ENCODE peak calls at places on chromosomes 11 and 22, in five cellular contexts. C is SK-N-SH, Y is A549, W is HCT116, R is HepG2. K is an unnamed sample.

GRCh38 chr11:128784059-128784804 is 82.9 kb downstream of the KCNJ1 start:
- DNase-seq in C (no peak), Y (no peak), W (no peak), R (no peak), K (no peak)

GRCh38 chr11:20089796-20090653 is 70.2 kb downstream of the DBX1 start:
- DNase-seq in C (no peak), Y (no peak), W (no peak), R (peak; percentile 32), K (peak; percentile 55)

GRCh38 chr11:44865866-44866272 is 84.8 kb downstream of the TP53I11 start:
- DNase-seq in C (peak; percentile 57), Y (no peak), W (no peak), R (no peak), K (no peak)

GRCh38 chr11:22466809-22467208 is 128.6 kb downstream of the SLC17A6 start:
- DNase-seq in C (no peak), Y (no peak), W (peak; percentile 13), R (no peak), K (no peak)

GRCh38 chr11:64900263-64900678 is 16.7 kb downstream of the ATG2A start:
- DNase-seq in C (no peak), Y (peak; percentile 59), W (no peak), R (no peak), K (no peak)

GRCh38 chr22:29665486-29665885 is 54.3 kb upstream of the CABP7 start:
- DNase-seq in C (no peak), Y (no peak), W (no peak), R (no peak), K (no peak)

GRCh38 chr11:9714540-9714939 is 50.7 kb downstream of the SWAP70 start:
- DNase-seq in C (no peak), Y (no peak), W (no peak), R (no peak), K (no peak)

GRCh38 chr11:8899119-8899753 is 11.8 kb upstream of the AKIP1 start:
- DNase-seq in C (no peak), Y (no peak), W (no peak), R (no peak), K (no peak)

GRCh38 chr11:68273056-68273738 is 1.4 kb upstream of the C11orf24 start:
- DNase-seq in C (no peak), Y (no peak), W (no peak), R (no peak), K (no peak)

GRCh38 chr22:45317551-45318167 is 7.9 kb downstream of the FAM118A start:
- DNase-seq in C (peak; percentile 70), Y (no peak), W (no peak), R (no peak), K (no peak)

GRCh38 chr11:70078796-70079616 is 889 bp downstream of the ANO1 start:
- DNase-seq in C (peak; percentile 59), Y (no peak), W (no peak), R (no peak), K (no peak)

GRCh38 chr11:27282806-27283205 is 80.2 kb downstream of the CCDC34 start:
- DNase-seq in C (no peak), Y (no peak), W (no peak), R (no peak), K (no peak)

GRCh38 chr11:495537-495931 is 11.5 kb downstream of the RNH1 start:
- DNase-seq in C (no peak), Y (no peak), W (no peak), R (no peak), K (no peak)

GRCh38 chr11:89175796-89176195 is 1.9 kb upstream of the TYR start:
- DNase-seq in C (no peak), Y (no peak), W (no peak), R (no peak), K (no peak)

GRCh38 chr11:86978247-86978646 is 23.1 kb upstream of the FZD4 start:
- DNase-seq in C (no peak), Y (no peak), W (no peak), R (no peak), K (no peak)

DNA sequence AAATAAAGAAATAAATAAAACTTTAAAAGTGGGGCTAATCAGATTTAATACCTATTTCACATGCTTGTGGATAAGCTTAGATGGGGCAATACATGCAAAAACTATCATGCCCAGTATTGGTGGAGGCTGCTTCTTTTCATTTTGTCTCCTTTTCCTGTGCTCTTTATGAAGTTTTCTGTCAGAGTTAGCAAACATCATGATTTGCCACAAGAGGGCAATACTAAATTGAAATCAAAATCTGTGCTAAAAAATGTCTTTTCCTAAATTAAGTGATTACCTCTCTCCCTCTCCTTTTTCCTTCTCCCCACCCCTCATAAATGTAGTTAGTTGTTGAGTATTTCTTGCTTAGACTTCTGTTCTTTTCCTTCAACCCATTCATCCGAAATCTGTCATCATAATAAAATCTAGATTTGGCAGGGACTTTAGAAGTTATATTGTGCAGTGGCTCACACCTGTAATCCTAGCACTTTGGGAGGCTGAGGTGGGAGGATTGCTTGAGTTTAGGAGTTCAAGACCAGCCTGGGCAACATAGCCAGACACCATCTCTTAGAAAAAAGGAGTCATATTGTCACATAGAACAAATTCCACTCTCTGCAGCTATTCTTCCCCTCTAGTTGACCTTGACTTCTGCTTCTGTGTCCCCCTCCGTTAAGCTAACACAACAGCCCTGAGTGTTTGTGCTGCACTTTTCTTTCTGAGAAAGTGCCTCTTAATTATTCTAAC is 4.7 kb upstream of the ARHGAP42 start:
- DNase-seq in C (no peak), Y (no peak), W (peak; percentile 21), R (no peak), K (no peak)
- TF ChIP-seq REST in C (no peak), Y (no peak), W (no peak), R (no peak), K (no peak)

GRCh38 chr11:120384476-120384875 is 48.3 kb downstream of the ARHGEF12 start:
- DNase-seq in C (peak; percentile 69), Y (no peak), W (no peak), R (no peak), K (no peak)

GRCh38 chr11:120383518-120384155 is 47.4 kb downstream of the ARHGEF12 start:
- DNase-seq in C (no peak), Y (no peak), W (no peak), R (no peak), K (no peak)

GRCh38 chr11:120385690-120386089 is 49.5 kb downstream of the ARHGEF12 start:
- DNase-seq in C (no peak), Y (no peak), W (no peak), R (no peak), K (no peak)

GRCh38 chr11:120386318-120386717 is 50.1 kb downstream of the ARHGEF12 start:
- DNase-seq in C (no peak), Y (no peak), W (no peak), R (no peak), K (no peak)

GRCh38 chr11:120385110-120385509 is 48.9 kb downstream of the ARHGEF12 start:
- DNase-seq in C (peak; percentile 25), Y (no peak), W (no peak), R (no peak), K (peak; percentile 44)
- TF ChIP-seq REST in C (no peak), Y (no peak), W (no peak), R (no peak), K (no peak)

DNA sequence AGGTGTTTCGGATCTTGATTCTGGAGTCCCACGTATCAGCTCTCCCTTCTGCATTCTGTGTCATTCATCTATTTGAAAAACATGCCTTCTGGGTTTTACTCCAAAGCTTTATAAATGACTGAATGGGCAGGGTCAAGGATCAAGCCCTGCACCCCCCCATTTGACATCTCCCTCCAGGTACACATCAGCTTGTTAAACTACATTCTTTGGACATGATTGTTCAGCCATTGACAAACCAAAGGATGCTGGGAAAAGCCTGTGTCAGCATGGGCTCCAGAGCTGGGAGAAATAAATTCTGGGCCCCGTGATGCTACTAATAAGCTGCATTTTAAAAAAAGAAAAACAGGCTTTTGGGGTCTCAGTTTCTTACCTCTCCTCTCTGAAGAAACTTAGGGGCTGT is 103.7 kb downstream of the DSCAML1 start:
- DNase-seq in C (no peak), Y (no peak), W (no peak), R (no peak), K (no peak)
- TF ChIP-seq REST in C (no peak), Y (no peak), W (no peak), R (no peak), K (no peak)

GRCh38 chr22:38820021-38820420 is 23.8 kb downstream of the NPTXR start:
- DNase-seq in C (no peak), Y (no peak), W (no peak), R (no peak), K (no peak)
- TF ChIP-seq REST in C (no peak), Y (no peak), W (no peak), R (no peak), K (no peak)

GRCh38 chr22:19871023-19871844 is 16.6 kb upstream of the GNB1L start:
- DNase-seq in C (no peak), Y (no peak), W (no peak), R (no peak), K (no peak)
- TF ChIP-seq REST in C (no peak), Y (no peak), W (no peak), R (no peak), K (no peak)

DNA sequence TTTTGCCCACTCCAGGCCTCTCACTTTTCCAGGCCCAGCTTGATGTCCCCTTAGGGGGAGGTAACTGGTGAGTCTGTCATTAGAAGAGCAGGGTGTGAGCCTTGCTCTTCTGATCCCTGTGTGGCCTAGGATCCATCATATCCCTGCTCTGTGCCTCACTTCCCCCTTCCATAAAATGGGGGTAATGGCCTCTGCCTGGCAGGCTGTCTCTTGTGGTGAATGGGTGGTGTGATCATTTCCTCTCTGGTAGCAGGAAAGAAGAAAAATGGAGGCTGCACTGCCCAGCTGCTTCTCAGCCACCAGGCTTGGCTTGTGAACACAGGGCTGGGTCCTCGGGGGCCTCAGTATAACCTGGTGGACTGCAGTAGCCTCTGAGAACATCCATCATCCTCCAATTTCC is 5.6 kb downstream of the ARHGEF17 start:
- DNase-seq in C (no peak), Y (no peak), W (no peak), R (no peak), K (no peak)
- TF ChIP-seq REST in C (no peak), Y (no peak), W (no peak), R (no peak), K (no peak)

GRCh38 chr11:57361926-57362325 is 19.0 kb downstream of the PRG3 start:
- DNase-seq in C (no peak), Y (no peak), W (no peak), R (no peak), K (no peak)

GRCh38 chr11:57368106-57368826 is 12.7 kb downstream of the PRG3 start:
- DNase-seq in C (no peak), Y (no peak), W (no peak), R (no peak), K (no peak)

GRCh38 chr11:57363131-57363530 is 17.8 kb downstream of the PRG3 start:
- DNase-seq in C (no peak), Y (no peak), W (no peak), R (no peak), K (no peak)

GRCh38 chr11:57363681-57364080 is 17.3 kb downstream of the PRG3 start:
- DNase-seq in C (no peak), Y (no peak), W (no peak), R (no peak), K (no peak)

GRCh38 chr11:57364851-57365660 is 15.9 kb downstream of the PRG3 start:
- DNase-seq in C (no peak), Y (no peak), W (no peak), R (no peak), K (no peak)
- TF ChIP-seq REST in C (no peak), Y (no peak), W (no peak), R (no peak), K (no peak)

K was measured in K562.